ENCODE peak calls at places on chromosome 1, in five cellular contexts. A, Y, H, C and N are unnamed samples.

GRCh38 chr1:15836772-15837669 is 10.5 kb upstream of the SPEN start:
- DNase-seq in A (no peak), Y (no peak), H (peak; percentile 66), C (peak; percentile 34), N (peak; percentile 82)

GRCh38 chr1:15426492-15427279 is 11.6 kb upstream of the CTRC start:
- DNase-seq in A (peak; percentile 57), Y (no peak), H (no peak), C (peak; percentile 55), N (no peak)

GRCh38 chr1:222928212-222928611 is 113.4 kb downstream of the DISP1 start:
- DNase-seq in A (peak; percentile 21), Y (peak; percentile 30), H (no peak), C (peak; percentile 31), N (no peak)

GRCh38 chr1:41751804-41752513 is 166.8 kb downstream of the HIVEP3 start:
- DNase-seq in A (peak; percentile 92), Y (no peak), H (peak; percentile 77), C (no peak), N (peak; percentile 39)

GRCh38 chr1:23567996-23568607 is 8.8 kb upstream of the ID3 start:
- DNase-seq in A (no peak), Y (no peak), H (no peak), C (no peak), N (no peak)

GRCh38 chr1:177969109-177969508 is 749 bp downstream of the SEC16B start:
- DNase-seq in A (no peak), Y (no peak), H (no peak), C (no peak), N (no peak)

GRCh38 chr1:33097137-33097611 is 16.2 kb downstream of the AZIN2 start:
- DNase-seq in A (peak; percentile 65), Y (no peak), H (no peak), C (no peak), N (peak; percentile 26)

GRCh38 chr1:42379794-42380616 is 587 bp upstream of the RIMKLA start:
- DNase-seq in A (peak; percentile 24), Y (peak; percentile 9), H (peak; percentile 39), C (no peak), N (no peak)

GRCh38 chr1:91891969-91892368 is 6.0 kb upstream of the TGFBR3 start:
- DNase-seq in A (peak; percentile 54), Y (no peak), H (no peak), C (no peak), N (no peak)

GRCh38 chr1:50329332-50329932 is 93.8 kb downstream of the DMRTA2 start:
- DNase-seq in A (no peak), Y (no peak), H (no peak), C (no peak), N (no peak)

GRCh38 chr1:180152588-180152987 is 2.1 kb upstream of the QSOX1 start:
- DNase-seq in A (no peak), Y (no peak), H (no peak), C (no peak), N (no peak)

GRCh38 chr1:60527567-60527966 is 454.0 kb upstream of the C1orf87 start:
- DNase-seq in A (no peak), Y (no peak), H (no peak), C (no peak), N (no peak)

GRCh38 chr1:117753652-117754051 is 147.8 kb downstream of the TENT5C start:
- DNase-seq in A (peak; percentile 85), Y (no peak), H (no peak), C (no peak), N (no peak)